ENCODE peak calls at places on chromosomes 16 and 17, in five cellular contexts. T is GM12865; H is adrenal gland; C is upper lobe of left lung; Q is naive thymus-derived CD8-positive, alpha-beta T cell. U is an unnamed sample.

GRCh38 chr16:81405702-81406113 is 38.9 kb upstream of the CMIP start:
- DNase-seq in T (no peak), H (peak; percentile 59), C (no peak), Q (no peak), U (no peak)

GRCh38 chr16:51031598-51031997 is 119.5 kb downstream of the SALL1 start:
- DNase-seq in T (no peak), H (no peak), C (no peak), Q (no peak), U (no peak)

GRCh38 chr17:63497708-63498483 is 21.0 kb downstream of the ACE start:
- DNase-seq in T (peak; percentile 44), H (no peak), C (no peak), Q (no peak), U (no peak)

GRCh38 chr17:7383742-7384488 is 3.0 kb downstream of the TNK1 start:
- DNase-seq in T (peak; percentile 72), H (no peak), C (no peak), Q (peak; percentile 80), U (peak; percentile 75)

GRCh38 chr17:67018429-67019125 is 25.8 kb upstream of the CACNG1 start:
- DNase-seq in T (no peak), H (no peak), C (no peak), Q (no peak), U (no peak)

GRCh38 chr16:47732122-47732805 is 271.1 kb downstream of the PHKB start:
- DNase-seq in T (no peak), H (no peak), C (no peak), Q (no peak), U (no peak)

GRCh38 chr16:88613-89012 is 10.6 kb downstream of the MPG start:
- DNase-seq in T (no peak), H (no peak), C (no peak), Q (no peak), U (no peak)

GRCh38 chr16:1979271-1980025 is 1.8 kb downstream of the NOXO1 start:
- DNase-seq in T (no peak), H (no peak), C (peak; percentile 92), Q (no peak), U (no peak)

GRCh38 chr16:73172621-73173312 is 124.8 kb upstream of the ZFHX3 start:
- DNase-seq in T (no peak), H (peak; percentile 58), C (peak; percentile 62), Q (no peak), U (no peak)

GRCh38 chr17:28792877-28793666 is 49.3 kb downstream of the TRAF4 start:
- DNase-seq in T (no peak), H (no peak), C (no peak), Q (no peak), U (no peak)

GRCh38 chr17:37261286-37261685 is 114.5 kb upstream of the C17orf78 start:
- DNase-seq in T (no peak), H (no peak), C (no peak), Q (no peak), U (no peak)

GRCh38 chr16:31354394-31355291 is at the start of gene ITGAX:
- DNase-seq in T (peak; percentile 80), H (peak; percentile 60), C (peak; percentile 89), Q (no peak), U (no peak)

GRCh38 chr17:76515291-76515949 is 14.2 kb upstream of the RHBDF2 start:
- DNase-seq in T (peak; percentile 91), H (peak; percentile 62), C (peak; percentile 80), Q (peak; percentile 42), U (peak; percentile 73)

GRCh38 chr17:55811536-55811935 is 60.7 kb downstream of the PCTP start:
- DNase-seq in T (no peak), H (no peak), C (no peak), Q (no peak), U (no peak)

GRCh38 chr16:56822966-56823739 is 41.9 kb upstream of the SLC12A3 start:
- DNase-seq in T (no peak), H (no peak), C (no peak), Q (no peak), U (no peak)

GRCh38 chr17:81579821-81580321 is 27.7 kb upstream of the FAAP100 start:
- DNase-seq in T (no peak), H (peak; percentile 40), C (no peak), Q (no peak), U (no peak)

U was measured in effector CD4-positive, alpha-beta T cell.